ENCODE peak calls at places on chromosomes 11 and 22, in eight cellular contexts. G is activated CD8-positive, alpha-beta T cell treated with anti-CD3 and anti-CD28 coated beads for 36 hours; D is activated T-cell treated with anti-CD3 and anti-CD28 coated beads, Interleukin-2, amount 50 U/mL, for 72 hours; T is HFFc6; S is anterior cingulate cortex; M is activated effector memory CD4-positive, alpha-beta T cell treated with anti-CD3 and anti-CD28 coated beads, Interleukin-2, amount 50 U/mL, for 16 hours; H is NCI-H774; B is EL. F is an unnamed sample.

GRCh38 chr11:46719048-46719542 is at the start of gene F2:
- DNase-seq in B (no peak), G (no peak), D (no peak), M (no peak), H (no peak), S (no peak), T (no peak), F (no peak)

GRCh38 chr11:82858556-82859091 is 41.6 kb downstream of the PRCP start:
- DNase-seq in S (no peak), M (no peak), H (no peak), G (no peak), T (peak; percentile 65), B (peak; percentile 91), D (no peak), F (no peak)

GRCh38 chr11:116420770-116421528 is 351.8 kb downstream of the BUD13 start:
- DNase-seq in G (no peak), H (no peak), M (no peak), D (no peak), T (no peak), S (no peak), B (no peak), F (no peak)

GRCh38 chr11:29310016-29310415 is 706.8 kb downstream of the KCNA4 start:
- DNase-seq in S (no peak), G (no peak), B (peak; percentile 86), H (no peak), T (peak; percentile 73), D (no peak), M (no peak), F (no peak)

GRCh38 chr11:72584293-72584921 is 89.8 kb downstream of the PDE2A start:
- DNase-seq in T (no peak), M (peak; percentile 86), G (peak; percentile 56), S (peak; percentile 23), H (no peak), D (peak; percentile 64), B (peak; percentile 25), F (peak; percentile 71)

GRCh38 chr11:58958500-58958899 is 19.2 kb downstream of the GLYATL1 start:
- DNase-seq in T (no peak), S (no peak), G (peak; percentile 66), M (peak; percentile 70), D (peak; percentile 54), B (peak; percentile 29), H (no peak), F (peak; percentile 68)

GRCh38 chr22:40463017-40463631 is 92.7 kb downstream of the SGSM3 start:
- DNase-seq in T (no peak), G (peak; percentile 78), B (no peak), S (no peak), D (peak; percentile 60), H (no peak), M (peak; percentile 79), F (peak; percentile 74)

GRCh38 chr11:2929880-2930704 is 872 bp upstream of the PHLDA2 start:
- DNase-seq in T (peak; percentile 25), M (peak; percentile 78), B (peak; percentile 76), D (peak; percentile 71), H (no peak), G (peak; percentile 80), S (no peak), F (peak; percentile 76)